ENCODE peak calls at places on chromosomes 13 and 19, in six cellular contexts. G, T, H, I, O and U are unnamed samples.

GRCh38 chr19:34996978-34997640 is 3.0 kb upstream of the GRAMD1A start:
- DNase-seq in G (no peak), T (no peak), H (no peak), I (no peak), O (no peak), U (no peak)

GRCh38 chr13:60753641-60754040 is 356.6 kb downstream of the TDRD3 start:
- DNase-seq in G (no peak), T (no peak), H (no peak), I (peak), O (no peak), U (no peak)

GRCh38 chr13:110874508-110874960 is 40.3 kb downstream of the ANKRD10 start:
- DNase-seq in G (peak), T (peak), H (peak), I (peak), O (no peak), U (peak)

GRCh38 chr19:1250374-1251232 is 2.2 kb downstream of the MIDN start:
- DNase-seq in G (peak), T (no peak), H (peak), I (peak), O (no peak), U (peak)

GRCh38 chr13:95023405-95023804 is 277.8 kb downstream of the ABCC4 start:
- DNase-seq in G (no peak), T (no peak), H (peak), I (no peak), O (no peak), U (peak)

GRCh38 chr19:17049711-17050280 is 23.2 kb upstream of the CPAMD8 start:
- DNase-seq in G (no peak), T (no peak), H (peak), I (peak), O (no peak), U (no peak)

GRCh38 chr19:570315-570714 is 2.1 kb upstream of the BSG start:
- DNase-seq in G (no peak), T (peak), H (no peak), I (no peak), O (no peak), U (no peak)

GRCh38 chr13:75356426-75356825 is 125.5 kb downstream of the TBC1D4 start:
- DNase-seq in G (no peak), T (no peak), H (no peak), I (no peak), O (no peak), U (no peak)

GRCh38 chr13:44929691-44930090 is 59.6 kb downstream of the NUFIP1 start:
- DNase-seq in G (no peak), T (no peak), H (no peak), I (no peak), O (no peak), U (no peak)

GRCh38 chr13:80469841-80470378 is 129.0 kb upstream of the SPRY2 start:
- DNase-seq in G (no peak), T (no peak), H (peak), I (peak), O (no peak), U (no peak)

GRCh38 chr13:109273326-109273751 is 513.0 kb downstream of the IRS2 start:
- DNase-seq in G (no peak), T (no peak), H (peak), I (peak), O (no peak), U (no peak)

GRCh38 chr13:63208811-63209210 is 1793.2 kb upstream of the PCDH20 start:
- DNase-seq in G (no peak), T (no peak), H (peak), I (peak), O (no peak), U (no peak)

GRCh38 chr13:113421673-113422270 is 31.5 kb downstream of the ADPRHL1 start:
- DNase-seq in G (no peak), T (no peak), H (peak), I (no peak), O (no peak), U (no peak)

GRCh38 chr13:41552031-41552430 is 94.7 kb downstream of the RGCC start:
- DNase-seq in G (no peak), T (no peak), H (no peak), I (no peak), O (no peak), U (no peak)

DNA sequence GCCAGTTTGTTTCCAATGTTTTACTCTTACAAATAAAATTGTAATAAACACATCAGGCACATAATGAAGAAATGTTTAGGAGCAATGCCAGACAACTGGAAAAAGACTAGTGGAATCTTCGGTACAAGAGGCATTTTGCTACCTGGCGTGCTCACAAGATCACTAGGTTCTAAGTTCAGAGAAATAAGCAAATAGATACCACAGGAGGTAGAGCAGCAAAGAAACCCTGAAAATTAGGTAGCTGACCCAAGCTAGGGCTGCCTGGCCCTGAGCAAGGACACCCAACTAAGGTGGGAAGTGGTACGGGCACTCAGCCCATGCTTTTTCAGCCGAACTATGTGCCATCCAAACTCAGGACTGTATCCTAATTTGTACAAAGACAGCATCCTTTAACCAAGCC is 32.2 kb upstream of the TPP2 start:
- DNase-seq in G (no peak), T (no peak), H (no peak), I (no peak), O (no peak), U (no peak)
- H3K23ac ChIP-seq in G (no peak), T (no peak), H (no peak), I (no peak), O (no peak), U (no peak)

DNA sequence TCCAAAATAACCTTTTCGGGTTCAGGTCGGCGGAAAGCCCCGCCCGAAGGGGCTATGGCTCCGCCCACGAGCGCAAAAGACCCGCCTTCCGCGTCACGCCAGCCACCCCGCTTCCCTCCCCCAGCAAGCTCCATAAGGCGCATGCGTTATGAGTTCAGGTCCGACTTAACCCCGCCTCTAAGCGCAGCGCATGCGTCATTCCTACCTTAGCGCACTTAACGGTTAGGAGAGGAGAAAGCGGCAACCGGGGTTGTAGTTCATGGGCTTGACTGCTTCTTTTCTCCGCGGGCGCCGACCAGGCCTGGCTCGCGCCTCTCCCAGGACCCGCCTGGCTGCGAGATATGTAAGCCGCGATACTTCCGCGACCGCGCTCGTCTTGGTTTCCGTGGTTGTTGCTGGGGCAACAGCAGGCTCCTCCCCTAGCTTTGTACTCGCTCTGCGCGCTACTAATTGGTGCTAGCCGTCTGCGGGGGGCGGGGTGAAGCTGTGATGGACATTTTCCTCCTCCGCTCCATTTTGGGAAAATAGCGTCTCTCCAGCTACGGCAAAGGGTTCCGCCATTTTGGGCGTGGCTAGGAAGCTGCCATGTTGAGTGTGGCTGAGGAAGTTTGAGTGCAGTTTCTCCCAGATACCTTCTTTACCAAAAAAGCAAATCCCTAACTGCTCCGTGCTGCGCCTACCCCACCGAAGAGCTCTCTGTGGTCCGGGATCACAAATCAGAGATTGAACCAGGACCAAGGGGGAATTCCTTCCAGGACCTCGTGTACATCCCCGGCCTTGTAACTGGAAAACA is at the start of gene B9D2:
- DNase-seq in G (peak), T (peak), H (peak), I (peak), O (peak), U (peak)
- H3K4me2 ChIP-seq in G (peak), T (peak), H (peak), I (peak), O (peak), U (peak)

GRCh38 chr13:40271511-40271910 is 394.9 kb downstream of the FOXO1 start:
- DNase-seq in G (no peak), T (no peak), H (no peak), I (no peak), O (no peak), U (no peak)

GRCh38 chr13:40275155-40275554 is 391.3 kb downstream of the FOXO1 start:
- DNase-seq in G (no peak), T (no peak), H (no peak), I (no peak), O (no peak), U (no peak)

GRCh38 chr13:40273173-40274000 is 393.1 kb downstream of the FOXO1 start:
- DNase-seq in G (no peak), T (no peak), H (no peak), I (no peak), O (no peak), U (no peak)

GRCh38 chr13:40272776-40273139 is 393.7 kb downstream of the FOXO1 start:
- DNase-seq in G (no peak), T (no peak), H (peak), I (no peak), O (no peak), U (no peak)

GRCh38 chr13:40271931-40272775 is 394.3 kb downstream of the FOXO1 start:
- DNase-seq in G (no peak), T (no peak), H (peak), I (peak), O (no peak), U (peak)
- H3K23ac ChIP-seq in G (no peak), T (no peak), H (no peak), I (no peak), O (no peak), U (no peak)

GRCh38 chr19:4600082-4600481 is 39.2 kb upstream of the TNFAIP8L1 start:
- DNase-seq in G (no peak), T (no peak), H (no peak), I (no peak), O (no peak), U (no peak)
- H3K4me2 ChIP-seq in G (no peak), T (no peak), H (no peak), I (no peak), O (no peak), U (no peak)

DNA sequence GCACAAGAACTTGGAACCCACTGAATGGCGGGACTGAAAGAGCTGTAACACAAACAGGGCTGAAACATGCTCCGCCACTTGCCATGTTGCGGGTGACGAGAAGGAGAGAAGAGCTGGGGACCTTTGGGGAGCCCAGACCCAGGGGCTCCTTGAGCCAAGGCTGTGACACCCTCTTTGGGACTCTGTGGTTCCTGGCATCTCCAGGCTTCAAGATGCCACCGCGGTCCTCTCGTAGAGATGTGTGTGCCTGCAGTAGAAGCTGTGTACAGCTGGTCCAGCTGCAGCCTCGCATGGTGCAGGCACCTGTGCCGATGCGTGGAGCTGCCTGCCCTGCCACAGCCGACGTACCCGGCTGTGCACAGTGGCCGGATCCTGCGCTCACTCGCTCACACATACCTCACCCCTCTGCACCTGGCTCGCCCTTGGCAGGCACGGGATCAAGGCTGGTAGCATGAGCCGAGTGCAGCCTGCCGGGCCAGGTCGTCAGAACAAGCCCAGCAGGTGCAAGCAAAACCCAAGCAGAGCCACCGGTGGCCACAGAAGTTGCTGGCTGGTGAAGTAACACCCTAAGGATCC is 1385.8 kb downstream of the PCDH9 start:
- DNase-seq in G (no peak), T (no peak), H (no peak), I (no peak), O (no peak), U (no peak)
- H3K23ac ChIP-seq in G (no peak), T (no peak), H (no peak), I (no peak), O (no peak), U (no peak)

GRCh38 chr19:46546194-46546896 is 50.7 kb upstream of the PNMA8B start:
- DNase-seq in G (no peak), T (peak), H (peak), I (peak), O (no peak), U (peak)
- H3K4me2 ChIP-seq in G (peak), T (peak), H (no peak), I (no peak), O (peak), U (peak)